ENCODE peak calls at places on chromosomes 1 and 21, in six cellular contexts. One of them, this sample, is unnamed.
A peak's percentile ranks its signal among the peaks of the same experiment; 100 is the strongest.

GRCh38 chr1:151972533-151973270 is 21.0 kb downstream of the S100A10 start:
- DNase-seq in effector memory CD4-positive, alpha-beta T cell: no peak
- DNase-seq in transverse colon: peak; percentile 67
- DNase-seq in neural progenitor cell: peak; percentile 22
- DNase-seq in OCI-LY7: no peak
- DNase-seq in caudate nucleus: no peak
- DNase-seq in this sample: no peak

GRCh38 chr1:229664133-229664689 is 38.2 kb downstream of the URB2 start:
- DNase-seq in effector memory CD4-positive, alpha-beta T cell: peak; percentile 60
- DNase-seq in transverse colon: peak; percentile 33
- DNase-seq in neural progenitor cell: no peak
- DNase-seq in OCI-LY7: peak; percentile 80
- DNase-seq in caudate nucleus: no peak
- DNase-seq in this sample: peak; percentile 48

GRCh38 chr1:954927-955326 is 4.1 kb downstream of the NOC2L start:
- DNase-seq in effector memory CD4-positive, alpha-beta T cell: no peak
- DNase-seq in transverse colon: no peak
- DNase-seq in neural progenitor cell: no peak
- DNase-seq in OCI-LY7: no peak
- DNase-seq in caudate nucleus: no peak
- DNase-seq in this sample: no peak

GRCh38 chr1:2488688-2489087 is 12.6 kb downstream of the PLCH2 start:
- DNase-seq in effector memory CD4-positive, alpha-beta T cell: no peak
- DNase-seq in transverse colon: no peak
- DNase-seq in neural progenitor cell: no peak
- DNase-seq in OCI-LY7: no peak
- DNase-seq in caudate nucleus: no peak
- DNase-seq in this sample: no peak

GRCh38 chr1:225418598-225418997 is 9.2 kb downstream of the LBR start:
- DNase-seq in effector memory CD4-positive, alpha-beta T cell: no peak
- DNase-seq in transverse colon: peak; percentile 76
- DNase-seq in neural progenitor cell: no peak
- DNase-seq in OCI-LY7: no peak
- DNase-seq in caudate nucleus: no peak
- DNase-seq in this sample: no peak

GRCh38 chr1:77459881-77460280 is 178.1 kb downstream of the AK5 start:
- DNase-seq in effector memory CD4-positive, alpha-beta T cell: no peak
- DNase-seq in transverse colon: no peak
- DNase-seq in neural progenitor cell: no peak
- DNase-seq in OCI-LY7: no peak
- DNase-seq in caudate nucleus: no peak
- DNase-seq in this sample: no peak

GRCh38 chr21:44425895-44426662 is 29.2 kb upstream of the LRRC3 start:
- DNase-seq in effector memory CD4-positive, alpha-beta T cell: no peak
- DNase-seq in transverse colon: no peak
- DNase-seq in neural progenitor cell: no peak
- DNase-seq in OCI-LY7: no peak
- DNase-seq in caudate nucleus: no peak
- DNase-seq in this sample: peak; percentile 29

GRCh38 chr1:206100226-206100780 is 16.9 kb downstream of the AVPR1B start:
- DNase-seq in effector memory CD4-positive, alpha-beta T cell: no peak
- DNase-seq in transverse colon: no peak
- DNase-seq in neural progenitor cell: no peak
- DNase-seq in OCI-LY7: no peak
- DNase-seq in caudate nucleus: no peak
- DNase-seq in this sample: no peak

GRCh38 chr1:34645919-34646318 is 108.9 kb upstream of the GJB5 start:
- DNase-seq in effector memory CD4-positive, alpha-beta T cell: no peak
- DNase-seq in transverse colon: no peak
- DNase-seq in neural progenitor cell: no peak
- DNase-seq in OCI-LY7: no peak
- DNase-seq in caudate nucleus: no peak
- DNase-seq in this sample: no peak

GRCh38 chr1:192555399-192555798 is 20.2 kb upstream of the RGS1 start:
- DNase-seq in effector memory CD4-positive, alpha-beta T cell: no peak
- DNase-seq in transverse colon: no peak
- DNase-seq in neural progenitor cell: no peak
- DNase-seq in OCI-LY7: no peak
- DNase-seq in caudate nucleus: no peak
- DNase-seq in this sample: no peak

GRCh38 chr1:197096137-197096536 is 29.1 kb upstream of the F13B start:
- DNase-seq in effector memory CD4-positive, alpha-beta T cell: no peak
- DNase-seq in transverse colon: no peak
- DNase-seq in neural progenitor cell: no peak
- DNase-seq in OCI-LY7: no peak
- DNase-seq in caudate nucleus: no peak
- DNase-seq in this sample: no peak

GRCh38 chr1:204623365-204623893 is 62.1 kb downstream of the LRRN2 start:
- DNase-seq in effector memory CD4-positive, alpha-beta T cell: no peak
- DNase-seq in transverse colon: peak; percentile 53
- DNase-seq in neural progenitor cell: peak; percentile 21
- DNase-seq in OCI-LY7: no peak
- DNase-seq in caudate nucleus: peak; percentile 26
- DNase-seq in this sample: no peak

GRCh38 chr21:22225299-22225698 is 1227.1 kb downstream of the NCAM2 start:
- DNase-seq in effector memory CD4-positive, alpha-beta T cell: no peak
- DNase-seq in transverse colon: no peak
- DNase-seq in neural progenitor cell: no peak
- DNase-seq in OCI-LY7: no peak
- DNase-seq in caudate nucleus: no peak
- DNase-seq in this sample: no peak

GRCh38 chr1:202367200-202367742 is 18.8 kb downstream of the PPP1R12B start:
- DNase-seq in effector memory CD4-positive, alpha-beta T cell: no peak
- DNase-seq in transverse colon: no peak
- DNase-seq in neural progenitor cell: no peak
- DNase-seq in OCI-LY7: no peak
- DNase-seq in caudate nucleus: no peak
- DNase-seq in this sample: no peak

GRCh38 chr1:39102537-39103320 is 76.6 kb downstream of the NDUFS5 start:
- DNase-seq in effector memory CD4-positive, alpha-beta T cell: no peak
- DNase-seq in transverse colon: peak; percentile 30
- DNase-seq in neural progenitor cell: peak; percentile 80
- DNase-seq in OCI-LY7: peak; percentile 80
- DNase-seq in caudate nucleus: peak; percentile 53
- DNase-seq in this sample: peak; percentile 30

GRCh38 chr1:233662503-233663105 is 48.7 kb downstream of the KCNK1 start:
- DNase-seq in effector memory CD4-positive, alpha-beta T cell: no peak
- DNase-seq in transverse colon: no peak
- DNase-seq in neural progenitor cell: no peak
- DNase-seq in OCI-LY7: no peak
- DNase-seq in caudate nucleus: no peak
- DNase-seq in this sample: no peak

GRCh38 chr1:115306146-115306545 is 31.9 kb downstream of the NGF start:
- DNase-seq in effector memory CD4-positive, alpha-beta T cell: no peak
- DNase-seq in transverse colon: no peak
- DNase-seq in neural progenitor cell: no peak
- DNase-seq in OCI-LY7: no peak
- DNase-seq in caudate nucleus: no peak
- DNase-seq in this sample: no peak

GRCh38 chr1:104932030-104932915 is 1182.6 kb downstream of the AMY1C start:
- DNase-seq in effector memory CD4-positive, alpha-beta T cell: no peak
- DNase-seq in transverse colon: no peak
- DNase-seq in neural progenitor cell: no peak
- DNase-seq in OCI-LY7: peak; percentile 88
- DNase-seq in caudate nucleus: no peak
- DNase-seq in this sample: no peak

GRCh38 chr1:111269820-111270406 is 20.7 kb upstream of the CHIA start:
- DNase-seq in effector memory CD4-positive, alpha-beta T cell: no peak
- DNase-seq in transverse colon: no peak
- DNase-seq in neural progenitor cell: no peak
- DNase-seq in OCI-LY7: no peak
- DNase-seq in caudate nucleus: no peak
- DNase-seq in this sample: no peak

GRCh38 chr1:6638226-6638625 is 13.6 kb downstream of the THAP3 start:
- DNase-seq in effector memory CD4-positive, alpha-beta T cell: no peak
- DNase-seq in transverse colon: peak; percentile 43
- DNase-seq in neural progenitor cell: no peak
- DNase-seq in OCI-LY7: no peak
- DNase-seq in caudate nucleus: peak; percentile 42
- DNase-seq in this sample: peak; percentile 61

GRCh38 chr1:173122344-173122880 is 71.7 kb upstream of the TNFSF18 start:
- DNase-seq in effector memory CD4-positive, alpha-beta T cell: no peak
- DNase-seq in transverse colon: no peak
- DNase-seq in neural progenitor cell: no peak
- DNase-seq in OCI-LY7: no peak
- DNase-seq in caudate nucleus: no peak
- DNase-seq in this sample: no peak

GRCh38 chr21:32256873-32257620 is 21.8 kb downstream of the MIS18A start:
- DNase-seq in effector memory CD4-positive, alpha-beta T cell: no peak
- DNase-seq in transverse colon: peak; percentile 53
- DNase-seq in neural progenitor cell: no peak
- DNase-seq in OCI-LY7: no peak
- DNase-seq in caudate nucleus: peak; percentile 29
- DNase-seq in this sample: peak; percentile 12

GRCh38 chr1:93081716-93082115 is 2.6 kb downstream of the MTF2 start:
- DNase-seq in effector memory CD4-positive, alpha-beta T cell: no peak
- DNase-seq in transverse colon: no peak
- DNase-seq in neural progenitor cell: no peak
- DNase-seq in OCI-LY7: no peak
- DNase-seq in caudate nucleus: no peak
- DNase-seq in this sample: no peak

GRCh38 chr1:230288641-230289349 is 137.3 kb downstream of the PGBD5 start:
- DNase-seq in effector memory CD4-positive, alpha-beta T cell: no peak
- DNase-seq in transverse colon: no peak
- DNase-seq in neural progenitor cell: no peak
- DNase-seq in OCI-LY7: no peak
- DNase-seq in caudate nucleus: no peak
- DNase-seq in this sample: no peak

GRCh38 chr21:21137986-21138385 is 139.8 kb downstream of the NCAM2 start:
- DNase-seq in effector memory CD4-positive, alpha-beta T cell: no peak
- DNase-seq in transverse colon: no peak
- DNase-seq in neural progenitor cell: no peak
- DNase-seq in OCI-LY7: no peak
- DNase-seq in caudate nucleus: no peak
- DNase-seq in this sample: no peak
- H3K27ac ChIP-seq in effector memory CD4-positive, alpha-beta T cell: no peak overlapping the region
- H3K27ac ChIP-seq in transverse colon: no peak overlapping the region
- H3K27ac ChIP-seq in neural progenitor cell: no peak overlapping the region
- H3K27ac ChIP-seq in OCI-LY7: no peak overlapping the region
- H3K27ac ChIP-seq in caudate nucleus: no peak overlapping the region
- H3K27ac ChIP-seq in this sample: no peak overlapping the region

DNA sequence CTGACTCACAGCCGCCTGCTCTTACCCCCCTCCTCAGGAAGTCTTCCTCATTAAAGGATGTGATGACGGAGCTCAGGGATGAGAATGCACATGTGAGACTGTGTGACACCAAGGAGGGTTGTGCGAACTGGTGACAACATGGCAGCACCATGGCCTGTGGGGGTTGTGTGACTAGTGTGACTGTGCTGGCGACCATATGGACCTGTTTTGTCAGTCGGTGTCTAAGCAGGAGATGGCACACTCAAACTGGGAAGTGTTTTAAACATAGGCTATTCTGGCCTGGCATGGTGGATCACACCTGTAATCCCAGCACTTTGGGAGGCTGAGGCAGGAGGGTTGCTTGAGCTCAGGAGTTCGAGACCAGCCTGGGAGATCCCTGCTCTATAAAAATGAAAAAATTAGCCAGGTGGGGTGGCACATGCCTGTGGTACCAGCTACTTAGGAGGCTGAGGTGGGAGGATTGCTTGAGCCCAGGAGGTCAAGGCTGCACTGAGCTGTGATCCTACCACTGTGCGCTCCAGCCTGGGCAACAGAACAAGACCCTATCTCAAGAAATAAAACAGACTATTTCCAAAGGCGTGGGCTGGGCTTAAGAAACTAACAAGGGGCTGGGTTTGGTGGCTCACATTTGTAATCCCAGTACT is 7.4 kb downstream of the TRNP1 start:
- DNase-seq in effector memory CD4-positive, alpha-beta T cell: no peak
- DNase-seq in transverse colon: no peak
- DNase-seq in neural progenitor cell: no peak
- DNase-seq in OCI-LY7: no peak
- DNase-seq in caudate nucleus: no peak
- DNase-seq in this sample: no peak
- H3K27ac ChIP-seq in effector memory CD4-positive, alpha-beta T cell: no peak overlapping the region
- H3K27ac ChIP-seq in transverse colon: peak overlapping the region; percentile 81
- H3K27ac ChIP-seq in neural progenitor cell: no peak overlapping the region
- H3K27ac ChIP-seq in OCI-LY7: no peak overlapping the region
- H3K27ac ChIP-seq in caudate nucleus: no peak overlapping the region
- H3K27ac ChIP-seq in this sample: no peak overlapping the region

GRCh38 chr1:81556968-81557367 is 243.8 kb upstream of the ADGRL2 start:
- DNase-seq in effector memory CD4-positive, alpha-beta T cell: no peak
- DNase-seq in transverse colon: no peak
- DNase-seq in neural progenitor cell: no peak
- DNase-seq in OCI-LY7: no peak
- DNase-seq in caudate nucleus: no peak
- DNase-seq in this sample: no peak

GRCh38 chr1:81560629-81561028 is 240.1 kb upstream of the ADGRL2 start:
- DNase-seq in effector memory CD4-positive, alpha-beta T cell: no peak
- DNase-seq in transverse colon: no peak
- DNase-seq in neural progenitor cell: no peak
- DNase-seq in OCI-LY7: no peak
- DNase-seq in caudate nucleus: no peak
- DNase-seq in this sample: no peak

GRCh38 chr1:81562934-81563333 is 237.8 kb upstream of the ADGRL2 start:
- DNase-seq in effector memory CD4-positive, alpha-beta T cell: no peak
- DNase-seq in transverse colon: no peak
- DNase-seq in neural progenitor cell: no peak
- DNase-seq in OCI-LY7: no peak
- DNase-seq in caudate nucleus: no peak
- DNase-seq in this sample: no peak

GRCh38 chr1:81558291-81559076 is 242.2 kb upstream of the ADGRL2 start:
- DNase-seq in effector memory CD4-positive, alpha-beta T cell: no peak
- DNase-seq in transverse colon: no peak
- DNase-seq in neural progenitor cell: no peak
- DNase-seq in OCI-LY7: no peak
- DNase-seq in caudate nucleus: no peak
- DNase-seq in this sample: no peak

DNA sequence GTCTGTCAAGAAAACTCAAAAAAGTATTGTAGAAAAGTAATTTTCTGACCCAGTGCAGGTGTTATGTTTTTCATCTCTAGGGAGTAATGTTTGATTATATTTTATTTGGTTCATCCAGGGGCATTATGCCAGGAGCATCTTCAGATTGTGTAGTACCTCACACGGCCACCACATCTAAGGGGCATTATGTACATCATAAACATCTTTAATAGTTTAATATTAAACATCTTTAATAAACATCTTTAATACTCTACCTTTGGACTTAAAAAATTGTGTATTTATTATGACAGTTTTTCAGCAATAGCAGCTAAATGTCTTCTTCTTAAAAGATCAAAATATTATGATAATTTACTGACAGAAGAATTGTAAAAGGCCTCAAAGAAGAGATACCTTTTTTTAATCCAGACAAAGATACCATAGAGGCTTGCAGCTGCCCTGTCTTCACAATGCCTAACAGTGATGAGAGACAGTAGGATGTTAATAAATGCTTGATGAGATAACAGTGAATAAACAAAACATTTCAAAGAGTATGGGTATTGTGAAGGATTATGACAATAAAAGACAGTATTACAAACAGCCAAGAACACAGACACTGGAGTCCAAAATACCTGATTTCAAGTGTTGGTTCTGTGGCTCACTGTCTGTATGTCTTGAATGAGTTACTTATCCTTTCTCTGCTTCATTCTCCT is 240.9 kb upstream of the ADGRL2 start:
- DNase-seq in effector memory CD4-positive, alpha-beta T cell: no peak
- DNase-seq in transverse colon: no peak
- DNase-seq in neural progenitor cell: no peak
- DNase-seq in OCI-LY7: no peak
- DNase-seq in caudate nucleus: no peak
- DNase-seq in this sample: no peak
- H3K27ac ChIP-seq in effector memory CD4-positive, alpha-beta T cell: no peak overlapping the region
- H3K27ac ChIP-seq in transverse colon: no peak overlapping the region
- H3K27ac ChIP-seq in neural progenitor cell: no peak overlapping the region
- H3K27ac ChIP-seq in OCI-LY7: no peak overlapping the region
- H3K27ac ChIP-seq in caudate nucleus: no peak overlapping the region
- H3K27ac ChIP-seq in this sample: no peak overlapping the region

GRCh38 chr21:42734323-42734971 is 81.0 kb downstream of the PDE9A start:
- DNase-seq in effector memory CD4-positive, alpha-beta T cell: no peak
- DNase-seq in transverse colon: peak; percentile 10
- DNase-seq in neural progenitor cell: no peak
- DNase-seq in OCI-LY7: no peak
- DNase-seq in caudate nucleus: no peak
- DNase-seq in this sample: no peak
- H3K27ac ChIP-seq in effector memory CD4-positive, alpha-beta T cell: no peak overlapping the region
- H3K27ac ChIP-seq in transverse colon: peak overlapping the region; percentile 85
- H3K27ac ChIP-seq in neural progenitor cell: no peak overlapping the region
- H3K27ac ChIP-seq in OCI-LY7: no peak overlapping the region
- H3K27ac ChIP-seq in caudate nucleus: no peak overlapping the region
- H3K27ac ChIP-seq in this sample: no peak overlapping the region